ENCODE peak calls at places on chromosomes 4 and X, in ten cellular contexts. One of them, this sample, is unnamed.
A peak's percentile ranks its signal among the peaks of the same experiment; 100 is the strongest.

GRCh38 chr4:123559955-123560669 is 163.5 kb downstream of the SPRY1 start:
- DNase-seq in germinal center: no peak
- DNase-seq in fibroblast of the aortic adventitia: peak; percentile 77
- DNase-seq in NCI-H460: no peak
- DNase-seq in NCI-H1092: no peak
- DNase-seq in ELF-1: no peak
- DNase-seq in activated T-cell treated with anti-CD3 and anti-CD28 coated beads, Interleukin-2, amount 50 U/mL, for 48 hours: no peak
- DNase-seq in AG20443: peak; percentile 14
- DNase-seq in 8988T: no peak
- DNase-seq in AG04449: peak; percentile 16
- DNase-seq in this sample: no peak

GRCh38 chr4:962231-963208 is 10.8 kb downstream of the DGKQ start:
- DNase-seq in germinal center: no peak
- DNase-seq in fibroblast of the aortic adventitia: no peak
- DNase-seq in NCI-H460: no peak
- DNase-seq in NCI-H1092: peak; percentile 28
- DNase-seq in ELF-1: no peak
- DNase-seq in activated T-cell treated with anti-CD3 and anti-CD28 coated beads, Interleukin-2, amount 50 U/mL, for 48 hours: no peak
- DNase-seq in AG20443: no peak
- DNase-seq in 8988T: peak; percentile 24
- DNase-seq in AG04449: no peak
- DNase-seq in this sample: no peak

GRCh38 chr4:74118600-74119351 is 19.8 kb upstream of the CXCL2 start:
- DNase-seq in germinal center: no peak
- DNase-seq in fibroblast of the aortic adventitia: no peak
- DNase-seq in NCI-H460: no peak
- DNase-seq in NCI-H1092: no peak
- DNase-seq in ELF-1: no peak
- DNase-seq in activated T-cell treated with anti-CD3 and anti-CD28 coated beads, Interleukin-2, amount 50 U/mL, for 48 hours: no peak
- DNase-seq in AG20443: no peak
- DNase-seq in 8988T: no peak
- DNase-seq in AG04449: no peak
- DNase-seq in this sample: no peak

GRCh38 chrX:70455366-70456202 is 10.9 kb downstream of the DLG3 start:
- DNase-seq in germinal center: no peak
- DNase-seq in fibroblast of the aortic adventitia: no peak
- DNase-seq in NCI-H460: no peak
- DNase-seq in NCI-H1092: peak; percentile 16
- DNase-seq in ELF-1: peak; percentile 86
- DNase-seq in activated T-cell treated with anti-CD3 and anti-CD28 coated beads, Interleukin-2, amount 50 U/mL, for 48 hours: no peak
- DNase-seq in AG20443: no peak
- DNase-seq in 8988T: no peak
- DNase-seq in AG04449: no peak
- DNase-seq in this sample: no peak

GRCh38 chrX:53438174-53438831 is 4.1 kb upstream of the HSD17B10 start:
- DNase-seq in germinal center: no peak
- DNase-seq in fibroblast of the aortic adventitia: no peak
- DNase-seq in NCI-H460: no peak
- DNase-seq in NCI-H1092: peak; percentile 49
- DNase-seq in ELF-1: no peak
- DNase-seq in activated T-cell treated with anti-CD3 and anti-CD28 coated beads, Interleukin-2, amount 50 U/mL, for 48 hours: no peak
- DNase-seq in AG20443: no peak
- DNase-seq in 8988T: no peak
- DNase-seq in AG04449: no peak
- DNase-seq in this sample: no peak

GRCh38 chr4:10232114-10232513 is 115.5 kb upstream of the WDR1 start:
- DNase-seq in germinal center: no peak
- DNase-seq in fibroblast of the aortic adventitia: no peak
- DNase-seq in NCI-H460: no peak
- DNase-seq in NCI-H1092: no peak
- DNase-seq in ELF-1: no peak
- DNase-seq in activated T-cell treated with anti-CD3 and anti-CD28 coated beads, Interleukin-2, amount 50 U/mL, for 48 hours: no peak
- DNase-seq in AG20443: no peak
- DNase-seq in 8988T: no peak
- DNase-seq in AG04449: no peak
- DNase-seq in this sample: no peak

GRCh38 chr4:153393397-153393796 is 48.9 kb downstream of the MND1 start:
- DNase-seq in germinal center: no peak
- DNase-seq in fibroblast of the aortic adventitia: peak; percentile 84
- DNase-seq in NCI-H460: no peak
- DNase-seq in NCI-H1092: no peak
- DNase-seq in ELF-1: no peak
- DNase-seq in activated T-cell treated with anti-CD3 and anti-CD28 coated beads, Interleukin-2, amount 50 U/mL, for 48 hours: no peak
- DNase-seq in AG20443: peak; percentile 58
- DNase-seq in 8988T: no peak
- DNase-seq in AG04449: no peak
- DNase-seq in this sample: peak; percentile 81

GRCh38 chr4:38132843-38133662 is 172.9 kb downstream of the PTTG2 start:
- DNase-seq in germinal center: no peak
- DNase-seq in fibroblast of the aortic adventitia: no peak
- DNase-seq in NCI-H460: no peak
- DNase-seq in NCI-H1092: no peak
- DNase-seq in ELF-1: no peak
- DNase-seq in activated T-cell treated with anti-CD3 and anti-CD28 coated beads, Interleukin-2, amount 50 U/mL, for 48 hours: no peak
- DNase-seq in AG20443: no peak
- DNase-seq in 8988T: no peak
- DNase-seq in AG04449: no peak
- DNase-seq in this sample: no peak

GRCh38 chr4:88758264-88758663 is 60.6 kb upstream of the NAP1L5 start:
- DNase-seq in germinal center: no peak
- DNase-seq in fibroblast of the aortic adventitia: no peak
- DNase-seq in NCI-H460: no peak
- DNase-seq in NCI-H1092: no peak
- DNase-seq in ELF-1: no peak
- DNase-seq in activated T-cell treated with anti-CD3 and anti-CD28 coated beads, Interleukin-2, amount 50 U/mL, for 48 hours: no peak
- DNase-seq in AG20443: no peak
- DNase-seq in 8988T: no peak
- DNase-seq in AG04449: no peak
- DNase-seq in this sample: no peak

GRCh38 chr4:118033148-118034060 is 882 bp upstream of the NDST3 start:
- DNase-seq in germinal center: no peak
- DNase-seq in fibroblast of the aortic adventitia: peak; percentile 13
- DNase-seq in NCI-H460: peak; percentile 20
- DNase-seq in NCI-H1092: peak; percentile 4
- DNase-seq in ELF-1: peak; percentile 74
- DNase-seq in activated T-cell treated with anti-CD3 and anti-CD28 coated beads, Interleukin-2, amount 50 U/mL, for 48 hours: peak; percentile 17
- DNase-seq in AG20443: peak; percentile 77
- DNase-seq in 8988T: peak; percentile 46
- DNase-seq in AG04449: no peak
- DNase-seq in this sample: peak; percentile 47

GRCh38 chr4:76377922-76378321 is 43.0 kb downstream of the CCDC158 start:
- DNase-seq in germinal center: peak; percentile 14
- DNase-seq in fibroblast of the aortic adventitia: peak; percentile 69
- DNase-seq in NCI-H460: peak; percentile 21
- DNase-seq in NCI-H1092: no peak
- DNase-seq in ELF-1: no peak
- DNase-seq in activated T-cell treated with anti-CD3 and anti-CD28 coated beads, Interleukin-2, amount 50 U/mL, for 48 hours: peak; percentile 54
- DNase-seq in AG20443: peak; percentile 42
- DNase-seq in 8988T: peak; percentile 12
- DNase-seq in AG04449: no peak
- DNase-seq in this sample: peak; percentile 42

GRCh38 chrX:48569958-48570357 is 4.3 kb upstream of the RBM3 start:
- DNase-seq in germinal center: no peak
- DNase-seq in fibroblast of the aortic adventitia: peak; percentile 61
- DNase-seq in NCI-H460: no peak
- DNase-seq in NCI-H1092: no peak
- DNase-seq in ELF-1: no peak
- DNase-seq in activated T-cell treated with anti-CD3 and anti-CD28 coated beads, Interleukin-2, amount 50 U/mL, for 48 hours: peak; percentile 44
- DNase-seq in AG20443: peak; percentile 11
- DNase-seq in 8988T: no peak
- DNase-seq in AG04449: no peak
- DNase-seq in this sample: no peak